ENCODE peak calls at places on chromosomes 3 and 15, in five cellular contexts. A is activated CD4-positive, alpha-beta T cell treated with anti-CD3 and anti-CD28 coated beads, Interleukin-2, amount 50 U/mL, for 48 hours; Q is ACHN; K is hypothalamus; J is adipocyte. W is an unnamed sample.

GRCh38 chr3:141642215-141642614 is 95.9 kb upstream of the RNF7 start:
- DNase-seq in Q (no peak), K (no peak), A (no peak), J (no peak), W (no peak)

GRCh38 chr3:150830094-150830681 is 67.2 kb upstream of the SIAH2 start:
- DNase-seq in K (no peak), A (no peak), J (no peak), Q (no peak), W (peak)

GRCh38 chr3:186583820-186584219 is 13.3 kb downstream of the DNAJB11 start:
- DNase-seq in J (peak), K (no peak), Q (no peak), A (no peak), W (no peak)

GRCh38 chr3:18389108-18389733 is 35.9 kb downstream of the SATB1 start:
- DNase-seq in Q (peak), K (no peak), A (no peak), J (peak), W (peak)

GRCh38 chr3:64915778-64916177 is 228.0 kb upstream of the ADAMTS9 start:
- DNase-seq in A (no peak), K (no peak), J (peak), Q (no peak), W (no peak)

GRCh38 chr15:40008061-40008460 is 30.9 kb downstream of the SRP14 start:
- DNase-seq in J (peak), Q (no peak), K (no peak), A (no peak), W (no peak)

GRCh38 chr3:195259146-195259563 is 11.8 kb downstream of the XXYLT1 start:
- DNase-seq in J (no peak), A (no peak), Q (peak), K (no peak), W (peak)

GRCh38 chr3:188914556-188914955 is 257.2 kb upstream of the TPRG1 start:
- DNase-seq in Q (no peak), J (peak), A (peak), K (no peak), W (no peak)

GRCh38 chr3:12708584-12709192 is 44.8 kb upstream of the RAF1 start:
- DNase-seq in K (no peak), J (peak), A (no peak), Q (peak), W (no peak)

GRCh38 chr3:32374788-32375595 is 16.7 kb upstream of the CMTM7 start:
- DNase-seq in K (no peak), Q (peak), A (peak), J (peak), W (peak)

GRCh38 chr3:155049959-155050358 is 30.2 kb upstream of the MME start:
- DNase-seq in J (no peak), K (no peak), Q (no peak), A (no peak), W (no peak)

GRCh38 chr15:39579487-39580116 is 1.3 kb upstream of the THBS1 start:
- DNase-seq in J (peak), K (no peak), A (no peak), Q (peak), W (no peak)

GRCh38 chr3:65734792-65735191 is 303.9 kb downstream of the MAGI1 start:
- DNase-seq in Q (no peak), K (no peak), A (no peak), J (no peak), W (no peak)

GRCh38 chr15:70761931-70762468 is 1.4 kb downstream of the UACA start:
- DNase-seq in A (no peak), J (peak), K (no peak), Q (peak), W (no peak)

GRCh38 chr3:173743111-173743510 is 345.6 kb downstream of the NLGN1 start:
- DNase-seq in J (peak), Q (no peak), A (no peak), K (no peak), W (no peak)